ENCODE peak calls at places on chromosomes 5 and 9, in four cellular contexts. M is transverse colon, A is breast epithelium, D is vagina. U is an unnamed sample.

GRCh38 chr5:137186759-137187461 is 312.2 kb downstream of the SPOCK1 start:
- DNase-seq in M (no peak), A (no peak), D (no peak), U (no peak)

GRCh38 chr9:107888773-107889227 is 399.2 kb upstream of the KLF4 start:
- DNase-seq in M (no peak), A (no peak), D (no peak), U (no peak)

GRCh38 chr9:124010665-124011321 is 775 bp upstream of the LHX2 start:
- DNase-seq in M (no peak), A (no peak), D (no peak), U (no peak)

GRCh38 chr5:178309271-178310008 is 76.8 kb upstream of the PHYKPL start:
- DNase-seq in M (no peak), A (no peak), D (no peak), U (no peak)

GRCh38 chr5:73180561-73180960 is 7.6 kb downstream of the TMEM174 start:
- DNase-seq in M (no peak), A (no peak), D (no peak), U (no peak)

GRCh38 chr5:151825445-151825844 is 53.7 kb downstream of the G3BP1 start:
- DNase-seq in M (peak), A (peak), D (no peak), U (peak)

GRCh38 chr5:113378960-113379541 is 55.7 kb downstream of the TSSK1B start:
- DNase-seq in M (peak), A (peak), D (no peak), U (peak)

GRCh38 chr9:129944501-129945116 is 98.4 kb downstream of the FNBP1 start:
- DNase-seq in M (no peak), A (no peak), D (no peak), U (no peak)

GRCh38 chr5:176887252-176887849 is 11.8 kb downstream of the HK3 start:
- DNase-seq in M (no peak), A (no peak), D (no peak), U (no peak)

GRCh38 chr5:134437340-134438267 is 25.9 kb upstream of the CDKN2AIPNL start:
- DNase-seq in M (no peak), A (no peak), D (no peak), U (no peak)
- TF ChIP-seq POLR2AphosphoS5 in M (no peak), A (no peak), D (no peak), U (peak)

DNA sequence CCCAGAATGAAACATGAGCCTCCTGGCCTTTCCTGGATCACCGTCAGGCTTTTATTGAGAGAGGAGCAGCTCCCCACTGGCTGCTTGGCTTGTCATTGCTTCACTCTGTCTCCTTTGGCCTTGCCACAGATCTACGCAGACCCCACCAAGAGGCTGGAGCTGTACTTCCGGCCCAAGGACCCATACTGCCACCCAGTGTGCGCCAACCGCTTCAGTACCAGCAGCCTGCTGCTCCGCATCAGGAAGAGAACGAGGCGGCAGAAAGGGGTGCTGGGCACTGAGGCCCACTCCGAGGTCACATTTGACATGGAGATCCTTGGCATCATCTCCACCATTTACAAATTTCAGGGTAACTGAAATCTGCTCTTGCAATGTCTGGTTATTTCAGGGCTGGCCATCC is 11.2 kb downstream of the GTF3C5 start:
- DNase-seq in M (no peak), A (no peak), D (no peak), U (no peak)
- TF ChIP-seq POLR2AphosphoS5 in M (no peak), A (no peak), D (no peak), U (no peak)

GRCh38 chr5:160270704-160271103 is 41.4 kb downstream of the FABP6 start:
- DNase-seq in M (no peak), A (peak), D (no peak), U (no peak)

GRCh38 chr5:160271396-160271795 is 41.0 kb downstream of the CCNJL start:
- DNase-seq in M (peak), A (no peak), D (no peak), U (no peak)

GRCh38 chr5:160266752-160267345 is 37.5 kb downstream of the FABP6 start:
- DNase-seq in M (no peak), A (no peak), D (no peak), U (no peak)

GRCh38 chr5:160268111-160268510 is 38.8 kb downstream of the FABP6 start:
- DNase-seq in M (no peak), A (no peak), D (no peak), U (no peak)

DNA sequence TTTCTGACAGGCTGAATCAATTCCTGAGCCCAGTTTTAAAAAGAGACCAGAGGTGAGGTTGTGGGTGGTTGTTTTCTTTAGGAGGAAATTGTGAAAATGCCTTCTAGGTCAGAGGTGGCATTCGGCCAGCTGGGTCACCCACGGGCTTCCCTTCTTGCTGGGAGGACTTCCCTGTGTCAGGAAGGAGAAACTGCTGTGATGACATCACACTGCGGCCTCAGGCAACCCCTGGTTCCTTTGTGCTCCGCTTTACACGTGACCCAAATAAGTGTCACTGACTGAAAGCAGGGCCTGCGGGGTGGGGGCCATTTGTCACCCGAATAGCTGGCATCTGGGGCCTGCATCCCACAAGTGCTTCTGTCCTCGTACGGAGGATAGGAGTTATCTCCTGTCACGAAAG is 39.7 kb downstream of the FABP6 start:
- DNase-seq in M (peak), A (peak), D (no peak), U (no peak)
- TF ChIP-seq POLR2AphosphoS5 in M (no peak), A (peak), D (peak), U (no peak)

GRCh38 chr5:14165375-14166091 is 22.4 kb downstream of the TRIO start:
- DNase-seq in M (no peak), A (no peak), D (no peak), U (no peak)

GRCh38 chr5:14168139-14168792 is 25.1 kb downstream of the TRIO start:
- DNase-seq in M (no peak), A (no peak), D (no peak), U (no peak)

GRCh38 chr5:14166437-14166836 is 23.3 kb downstream of the TRIO start:
- DNase-seq in M (no peak), A (no peak), D (no peak), U (no peak)

GRCh38 chr5:14168793-14169262 is 25.7 kb downstream of the TRIO start:
- DNase-seq in M (no peak), A (no peak), D (no peak), U (no peak)

GRCh38 chr5:14167211-14167845 is 24.2 kb downstream of the TRIO start:
- DNase-seq in M (no peak), A (no peak), D (no peak), U (no peak)
- TF ChIP-seq POLR2AphosphoS5 in M (no peak), A (no peak), D (no peak), U (no peak)

DNA sequence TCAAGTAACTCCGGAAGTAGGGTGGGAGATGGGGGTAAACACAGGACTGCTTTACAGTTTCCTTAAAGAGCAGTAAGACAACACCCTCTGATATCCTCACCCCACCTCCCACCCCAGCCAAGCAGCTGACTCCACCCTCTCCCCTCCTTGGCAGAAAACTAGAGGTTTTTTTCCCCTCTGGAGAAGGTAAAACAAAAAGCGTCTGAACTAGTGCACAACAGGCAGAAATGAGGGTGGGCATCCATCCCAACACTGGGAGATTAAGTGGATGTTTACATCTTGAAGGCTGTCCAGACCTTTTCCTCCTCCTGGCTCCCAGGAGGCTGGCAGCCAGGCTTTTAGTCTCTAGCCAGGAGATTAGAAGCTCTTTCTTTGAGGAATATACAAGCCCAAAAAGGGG is 13.9 kb upstream of the CTNNAL1 start:
- DNase-seq in M (no peak), A (no peak), D (no peak), U (no peak)
- TF ChIP-seq POLR2AphosphoS5 in M (no peak), A (no peak), D (no peak), U (no peak)

DNA sequence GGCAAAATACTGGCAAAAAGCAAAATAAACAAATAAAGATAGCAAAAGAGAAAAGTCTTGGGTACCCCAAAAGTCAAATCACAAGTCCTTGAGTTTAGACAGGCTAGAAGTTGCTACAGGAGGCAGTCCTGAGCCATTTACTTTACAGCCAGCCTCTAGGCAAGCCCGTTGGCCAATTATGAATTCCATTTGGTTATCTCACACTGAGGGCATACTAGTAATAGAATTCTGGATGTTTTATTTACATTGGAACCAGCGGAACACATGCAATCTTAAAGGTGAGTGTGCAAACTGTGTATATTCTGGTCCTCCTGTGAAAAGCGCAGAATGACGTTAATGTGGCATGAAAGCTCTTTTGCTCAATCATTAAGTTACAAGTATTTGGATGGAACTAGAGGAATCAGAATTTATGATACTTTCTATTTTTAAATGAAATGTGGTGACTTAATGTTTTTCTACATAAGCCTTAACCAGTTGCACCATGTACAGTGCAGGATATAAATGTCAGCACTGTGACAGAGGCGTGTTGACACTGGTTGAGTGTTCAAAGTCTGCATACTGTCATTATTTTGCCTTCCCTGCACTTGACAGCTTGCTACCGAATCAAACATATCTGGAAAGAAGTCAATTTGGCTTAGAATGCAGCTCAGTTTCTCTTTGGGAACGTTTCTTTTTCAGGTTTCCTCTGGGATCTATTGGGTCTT is 7.9 kb downstream of the GDNF start:
- DNase-seq in M (no peak), A (no peak), D (no peak), U (no peak)
- TF ChIP-seq POLR2AphosphoS5 in M (no peak), A (no peak), D (no peak), U (no peak)

GRCh38 chr5:144377207-144377606 is 206.5 kb downstream of the KCTD16 start:
- DNase-seq in M (no peak), A (no peak), D (no peak), U (no peak)
- TF ChIP-seq POLR2AphosphoS5 in M (no peak), A (no peak), D (no peak), U (no peak)

GRCh38 chr9:128902351-128903078 is 18.3 kb upstream of the PHYHD1 start:
- DNase-seq in M (peak), A (peak), D (no peak), U (peak)
- TF ChIP-seq POLR2AphosphoS5 in M (peak), A (peak), D (peak), U (peak)

DNA sequence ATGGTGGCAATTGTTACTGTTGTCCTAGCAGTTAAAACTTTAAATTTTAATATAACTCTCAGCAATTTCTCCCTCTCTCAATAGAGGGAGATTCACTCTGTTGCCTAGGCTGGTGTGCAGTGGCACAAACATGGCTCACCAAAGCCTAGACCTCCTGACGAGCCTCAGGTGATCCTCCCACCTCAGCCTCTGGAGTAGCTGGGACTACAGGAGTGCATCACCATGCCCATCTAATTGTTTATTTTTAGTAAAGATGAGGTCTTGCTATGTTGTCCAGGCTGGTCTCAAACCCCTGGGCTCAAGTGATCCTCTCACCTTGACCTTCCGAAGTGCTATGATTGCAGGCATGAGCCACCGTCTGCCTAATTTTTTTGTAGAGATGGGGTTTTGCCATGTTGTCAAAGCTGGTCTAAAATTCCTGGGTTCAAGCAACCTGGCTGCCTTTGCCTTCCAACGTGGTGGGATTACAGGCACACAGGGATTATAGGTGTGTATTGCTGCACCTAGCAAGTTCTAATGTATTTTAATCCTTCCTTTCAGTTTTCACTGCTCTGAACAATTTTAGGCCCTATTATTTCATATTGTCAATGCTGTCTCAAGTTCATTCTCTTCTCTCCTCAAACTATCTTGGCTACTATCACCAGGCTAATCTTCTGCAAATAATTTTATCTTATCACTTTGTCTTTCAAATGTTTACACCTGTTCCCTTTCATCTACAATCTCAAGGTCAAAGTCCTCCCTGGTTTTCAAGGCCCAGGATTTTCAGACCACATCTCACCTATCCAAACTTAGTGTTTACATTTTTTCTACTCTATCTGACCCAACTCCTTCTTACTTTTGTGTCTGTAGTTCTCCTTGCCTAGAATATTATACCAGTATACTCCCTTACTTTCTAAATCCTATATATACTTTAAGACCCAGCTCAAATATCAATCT is 18.9 kb downstream of the ALDH1A1 start:
- DNase-seq in M (no peak), A (no peak), D (no peak), U (no peak)
- TF ChIP-seq POLR2AphosphoS5 in M (no peak), A (no peak), D (no peak), U (no peak)

DNA sequence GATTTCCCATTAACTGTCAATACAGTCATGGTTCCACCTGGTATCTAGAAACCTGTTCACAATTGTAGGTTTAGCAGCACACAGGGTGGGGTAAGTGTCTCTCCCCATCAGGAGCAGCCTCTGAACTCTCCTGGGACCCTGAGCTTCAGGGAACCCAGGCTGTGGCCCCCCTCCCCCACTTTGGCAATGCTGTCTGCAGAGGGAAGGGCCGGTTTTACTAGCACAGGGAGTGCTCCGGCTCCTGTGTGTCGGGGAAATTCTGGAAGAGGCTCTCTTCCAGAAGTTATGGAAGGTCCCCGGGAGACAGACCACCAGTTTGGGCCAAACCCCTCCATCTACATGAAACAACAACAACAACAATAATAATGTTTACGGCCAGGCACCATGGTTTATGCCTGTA is 9.9 kb downstream of the DAB2IP start:
- DNase-seq in M (no peak), A (no peak), D (no peak), U (no peak)
- TF ChIP-seq POLR2AphosphoS5 in M (no peak), A (no peak), D (no peak), U (no peak)